ENCODE peak calls at places on chromosomes 4 and X, in nine cellular contexts. G, L, C, P, S, I, N, U and M are unnamed samples.

GRCh38 chrX:63434665-63435064 is 83.5 kb upstream of the SPIN4 start:
- DNase-seq in G (no peak), L (no peak), C (peak; percentile 91), P (no peak), S (no peak), I (no peak), N (peak; percentile 44), U (peak; percentile 67), M (no peak)

GRCh38 chrX:120426599-120426998 is 42.5 kb downstream of the LAMP2 start:
- DNase-seq in G (no peak), L (no peak), C (no peak), P (no peak), S (no peak), I (no peak), N (peak; percentile 14), U (peak; percentile 52), M (no peak)

GRCh38 chrX:31036895-31037294 is 34.9 kb downstream of the FTHL17 start:
- DNase-seq in G (peak; percentile 18), L (peak; percentile 53), C (peak; percentile 63), P (peak; percentile 16), S (no peak), I (peak; percentile 24), N (peak; percentile 12), U (peak; percentile 61), M (no peak)

GRCh38 chrX:11953615-11954014 is 184.7 kb upstream of the FRMPD4 start:
- DNase-seq in G (no peak), L (no peak), C (peak; percentile 90), P (no peak), S (no peak), I (no peak), N (peak; percentile 93), U (peak; percentile 85), M (no peak)

GRCh38 chr4:499563-499962 is 553 bp downstream of the PIGG start:
- DNase-seq in G (no peak), L (no peak), C (no peak), P (no peak), S (no peak), I (no peak), N (no peak), U (no peak), M (no peak)

GRCh38 chr4:180456928-180457327 is 1786.3 kb upstream of the TENM3 start:
- DNase-seq in G (no peak), L (no peak), C (peak; percentile 16), P (no peak), S (no peak), I (no peak), N (no peak), U (no peak), M (no peak)

GRCh38 chr4:38034986-38035882 is 75.0 kb downstream of the PTTG2 start:
- DNase-seq in G (no peak), L (no peak), C (peak; percentile 67), P (no peak), S (no peak), I (peak; percentile 70), N (peak; percentile 14), U (peak; percentile 30), M (no peak)

GRCh38 chrX:137031039-137031438 is 2.8 kb downstream of the GPR101 start:
- DNase-seq in G (no peak), L (no peak), C (no peak), P (no peak), S (no peak), I (no peak), N (no peak), U (no peak), M (no peak)

GRCh38 chrX:47234583-47234982 is 1.8 kb downstream of the USP11 start:
- DNase-seq in G (no peak), L (no peak), C (no peak), P (no peak), S (no peak), I (no peak), N (no peak), U (peak; percentile 30), M (no peak)

GRCh38 chrX:41457618-41458192 is 10.6 kb downstream of the NYX start:
- DNase-seq in G (no peak), L (no peak), C (peak; percentile 6), P (no peak), S (no peak), I (no peak), N (no peak), U (no peak), M (no peak)

GRCh38 chr4:109424093-109424818 is 9.4 kb upstream of the SEC24B start:
- DNase-seq in G (no peak), L (peak; percentile 2), C (no peak), P (no peak), S (no peak), I (no peak), N (no peak), U (no peak), M (no peak)

GRCh38 chr4:39450618-39451017 is 8.1 kb downstream of the RPL9 start:
- DNase-seq in G (no peak), L (no peak), C (no peak), P (no peak), S (no peak), I (no peak), N (no peak), U (no peak), M (no peak)

GRCh38 chr4:4985844-4986243 is 33.4 kb downstream of the CYTL1 start:
- DNase-seq in G (no peak), L (no peak), C (peak; percentile 44), P (no peak), S (no peak), I (no peak), N (no peak), U (no peak), M (no peak)

GRCh38 chrX:46978341-46979291 is 66.4 kb downstream of the JADE3 start:
- DNase-seq in G (peak; percentile 44), L (peak; percentile 57), C (peak; percentile 84), P (peak; percentile 59), S (peak; percentile 69), I (peak; percentile 63), N (peak; percentile 39), U (peak; percentile 62), M (no peak)

GRCh38 chr4:168868044-168868855 is 141.8 kb downstream of the CBR4 start:
- DNase-seq in G (no peak), L (no peak), C (peak; percentile 23), P (no peak), S (no peak), I (no peak), N (peak; percentile 95), U (peak; percentile 88), M (no peak)

GRCh38 chr4:80069837-80070788 is 2.9 kb downstream of the ANTXR2 start:
- DNase-seq in G (no peak), L (no peak), C (peak; percentile 17), P (no peak), S (no peak), I (no peak), N (peak; percentile 58), U (no peak), M (no peak)

GRCh38 chrX:14673764-14674163 is 144.4 kb downstream of the GLRA2 start:
- DNase-seq in G (no peak), L (peak; percentile 2), C (peak; percentile 96), P (no peak), S (no peak), I (no peak), N (peak; percentile 87), U (peak; percentile 91), M (no peak)

GRCh38 chrX:148259990-148260389 is 240.4 kb upstream of the AFF2 start:
- DNase-seq in G (no peak), L (no peak), C (no peak), P (no peak), S (no peak), I (no peak), N (no peak), U (no peak), M (no peak)
- H3K4me1 ChIP-seq in G (no peaks in the 10 kb centered on the region), L (no peaks in the 10 kb centered on the region), C (no peaks in the 10 kb centered on the region), P (no peaks in the 10 kb centered on the region), S (no peaks in the 10 kb centered on the region), I (no peaks in the 10 kb centered on the region), N (no peaks in the 10 kb centered on the region), U (no peaks in the 10 kb centered on the region), M (no peaks in the 10 kb centered on the region)

GRCh38 chr4:26866781-26867180 is 6.1 kb downstream of the STIM2 start:
- DNase-seq in G (no peak), L (no peak), C (no peak), P (no peak), S (no peak), I (no peak), N (no peak), U (no peak), M (no peak)

GRCh38 chr4:26863512-26863911 is 2.9 kb downstream of the STIM2 start:
- DNase-seq in G (no peak), L (no peak), C (no peak), P (no peak), S (no peak), I (no peak), N (no peak), U (peak; percentile 34), M (no peak)

GRCh38 chr4:26866203-26866602 is 5.6 kb downstream of the STIM2 start:
- DNase-seq in G (no peak), L (no peak), C (no peak), P (no peak), S (no peak), I (no peak), N (no peak), U (no peak), M (no peak)

GRCh38 chr4:26862381-26862915 is 1.8 kb downstream of the STIM2 start:
- DNase-seq in G (no peak), L (no peak), C (no peak), P (no peak), S (no peak), I (no peak), N (no peak), U (peak; percentile 25), M (no peak)

GRCh38 chr4:26864904-26865303 is 4.3 kb downstream of the STIM2 start:
- DNase-seq in G (no peak), L (no peak), C (no peak), P (no peak), S (no peak), I (no peak), N (no peak), U (no peak), M (no peak)
- H3K27ac ChIP-seq in G (no peak overlapping the region), L (no peak overlapping the region), C (no peak overlapping the region), P (peak overlapping the region; percentile 47), S (no peak overlapping the region), I (peak overlapping the region; percentile 33), N (no peak overlapping the region), U (no peak overlapping the region), M (peak overlapping the region; percentile 44)

GRCh38 chrX:40299028-40299479 is 201.3 kb upstream of the BCOR start:
- DNase-seq in G (no peak), L (no peak), C (no peak), P (no peak), S (no peak), I (peak; percentile 5), N (no peak), U (no peak), M (no peak)
- TF ChIP-seq CTCF in G (peak; percentile 5), L (no peak), C (peak; percentile 32), P (peak; percentile 25), S (peak; percentile 26), I (no peak), N (peak; percentile 3), U (no peak), M (no peak)

DNA sequence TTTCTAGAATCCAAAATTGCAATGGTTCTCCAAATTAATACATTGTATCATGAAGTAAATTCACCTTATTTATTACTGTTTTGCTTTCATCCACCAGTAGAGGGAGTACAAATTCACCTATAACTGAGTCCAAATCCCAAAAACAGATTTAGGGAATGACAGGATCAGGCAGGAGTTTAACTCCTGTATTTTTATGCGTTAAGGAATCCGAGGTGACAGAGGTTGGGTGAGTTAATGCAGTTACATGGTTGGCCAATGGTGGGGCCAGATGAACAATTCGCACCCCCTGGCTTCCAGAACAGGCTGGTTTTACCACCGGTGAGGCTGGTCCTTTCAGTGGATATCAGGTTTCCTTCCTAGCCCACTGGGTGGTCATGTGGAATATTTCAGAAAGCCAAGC is 82.4 kb downstream of the MTNR1A start:
- DNase-seq in G (no peak), L (no peak), C (peak; percentile 52), P (no peak), S (no peak), I (no peak), N (peak; percentile 23), U (peak; percentile 7), M (no peak)
- H3K4me1 ChIP-seq in G (no peaks in the 10 kb centered on the region), L (no peaks in the 10 kb centered on the region), C (no peaks in the 10 kb centered on the region), P (no peaks in the 10 kb centered on the region), S (no peaks in the 10 kb centered on the region), I (no peaks in the 10 kb centered on the region), N (no peaks in the 10 kb centered on the region), U (no peaks in the 10 kb centered on the region), M (no peaks in the 10 kb centered on the region)